ENCODE peak calls at places on chromosome 14, in eight cellular contexts. E is stimulated activated CD4-positive, alpha-beta T cell treated with anti-CD3 and anti-CD28 coated beads, Interleukin-4, amount 100 ng/mL, for 24 hours; H is M059J; L is NCI-H524; U is activated CD4-positive, alpha-beta T cell treated with anti-CD3 and anti-CD28 coated beads for 48 hours; O is posterior cingulate gyrus; W is aorta; C is ACHN. Q is an unnamed sample.

GRCh38 chr14:100680439-100681051 is 46.1 kb upstream of the DLK1 start:
- DNase-seq in E (no peak), H (peak), L (no peak), U (no peak), O (no peak), W (no peak), C (no peak), Q (no peak)

GRCh38 chr14:71244341-71244740 is 337.1 kb downstream of the PCNX1 start:
- DNase-seq in E (no peak), H (no peak), L (no peak), U (no peak), O (no peak), W (no peak), C (no peak), Q (no peak)

GRCh38 chr14:56172571-56172971 is 54.4 kb downstream of the PELI2 start:
- DNase-seq in E (no peak), H (peak), L (no peak), U (no peak), O (no peak), W (no peak), C (no peak), Q (no peak)

GRCh38 chr14:32711103-32711680 is 227.5 kb upstream of the NPAS3 start:
- DNase-seq in E (peak), H (peak), L (peak), U (peak), O (no peak), W (no peak), C (peak), Q (no peak)

GRCh38 chr14:52776816-52777215 is 14.6 kb downstream of the GNPNAT1 start:
- DNase-seq in E (no peak), H (no peak), L (no peak), U (no peak), O (no peak), W (no peak), C (no peak), Q (no peak)

GRCh38 chr14:59511916-59512530 is 27.7 kb downstream of the JKAMP start:
- DNase-seq in E (no peak), H (no peak), L (peak), U (peak), O (no peak), W (no peak), C (peak), Q (no peak)

GRCh38 chr14:20551606-20552005 is 9.2 kb downstream of the RNASE9 start:
- DNase-seq in E (no peak), H (no peak), L (no peak), U (no peak), O (no peak), W (no peak), C (no peak), Q (no peak)

GRCh38 chr14:99479160-99479902 is 1.3 kb downstream of the SETD3 start:
- DNase-seq in E (no peak), H (no peak), L (no peak), U (no peak), O (no peak), W (no peak), C (peak), Q (no peak)

GRCh38 chr14:50773632-50774541 is 57.1 kb downstream of the NIN start:
- DNase-seq in E (peak), H (peak), L (peak), U (peak), O (peak), W (peak), C (peak), Q (no peak)

GRCh38 chr14:21136024-21136423 is 19.8 kb downstream of the OR5AU1 start:
- DNase-seq in E (no peak), H (peak), L (no peak), U (no peak), O (no peak), W (no peak), C (peak), Q (no peak)

GRCh38 chr14:74905595-74906142 is 17.4 kb downstream of the RPS6KL1 start:
- DNase-seq in E (peak), H (peak), L (peak), U (peak), O (peak), W (peak), C (peak), Q (peak)

GRCh38 chr14:62209287-62209899 is 447.2 kb downstream of the SNAPC1 start:
- DNase-seq in E (no peak), H (peak), L (no peak), U (no peak), O (no peak), W (no peak), C (no peak), Q (no peak)

GRCh38 chr14:56341766-56342418 is 223.7 kb downstream of the PELI2 start:
- DNase-seq in E (no peak), H (no peak), L (no peak), U (no peak), O (no peak), W (no peak), C (no peak), Q (no peak)

GRCh38 chr14:21449899-21450216 is 6.1 kb downstream of the CHD8 start:
- DNase-seq in E (no peak), H (no peak), L (no peak), U (no peak), O (no peak), W (no peak), C (no peak), Q (no peak)

GRCh38 chr14:78401866-78402265 is 231.7 kb downstream of the NRXN3 start:
- DNase-seq in E (no peak), H (no peak), L (no peak), U (no peak), O (no peak), W (no peak), C (peak), Q (no peak)

GRCh38 chr14:83300454-83301064 is 1766.9 kb upstream of the SEL1L start:
- DNase-seq in E (no peak), H (no peak), L (no peak), U (no peak), O (no peak), W (no peak), C (peak), Q (no peak)

GRCh38 chr14:89617142-89617460 is 200.1 kb upstream of the FOXN3 start:
- DNase-seq in E (no peak), H (no peak), L (no peak), U (no peak), O (no peak), W (no peak), C (no peak), Q (no peak)

GRCh38 chr14:61543946-61544345 is 151.4 kb upstream of the HIF1A start:
- DNase-seq in E (no peak), H (no peak), L (no peak), U (no peak), O (no peak), W (no peak), C (no peak), Q (no peak)

GRCh38 chr14:99681832-99682148 is 2.3 kb upstream of the CYP46A1 start:
- DNase-seq in E (no peak), H (no peak), L (no peak), U (no peak), O (no peak), W (peak), C (no peak), Q (no peak)

GRCh38 chr14:35835208-35835982 is 9.3 kb downstream of the BRMS1L start:
- DNase-seq in E (no peak), H (no peak), L (no peak), U (no peak), O (no peak), W (no peak), C (no peak), Q (no peak)

GRCh38 chr14:35292051-35292769 is at the start of gene PSMA6:
- DNase-seq in E (peak), H (peak), L (peak), U (peak), O (peak), W (peak), C (peak), Q (peak)

GRCh38 chr14:103669370-103669769 is 40.4 kb downstream of the KLC1 start:
- DNase-seq in E (no peak), H (no peak), L (no peak), U (no peak), O (no peak), W (no peak), C (no peak), Q (no peak)